ENCODE peak calls at places on chromosomes 7 and 10, in four cellular contexts. E is body of pancreas, G is adrenal gland, N is astrocyte. T is an unnamed sample.

GRCh38 chr7:1804310-1804709 is 134.2 kb downstream of the ELFN1 start:
- DNase-seq in E (no peak), G (no peak), N (no peak), T (no peak)

GRCh38 chr10:13712799-13713581 is 126.2 kb downstream of the PRPF18 start:
- DNase-seq in E (peak), G (peak), N (peak), T (peak)

GRCh38 chr7:16028651-16029050 is 342.2 kb upstream of the MEOX2 start:
- DNase-seq in E (no peak), G (no peak), N (no peak), T (peak)

GRCh38 chr10:47322300-47323061 is at the start of gene GDF2:
- DNase-seq in E (no peak), G (no peak), N (no peak), T (no peak)

GRCh38 chr7:83798489-83798888 is 149.6 kb upstream of the SEMA3E start:
- DNase-seq in E (no peak), G (no peak), N (no peak), T (no peak)

GRCh38 chr7:44073664-44074348 is 8.4 kb upstream of the PGAM2 start:
- DNase-seq in E (no peak), G (peak), N (peak), T (peak)

GRCh38 chr10:78630944-78631838 is 437.6 kb upstream of the ZMIZ1 start:
- DNase-seq in E (no peak), G (no peak), N (peak), T (no peak)

GRCh38 chr7:93160410-93160809 is 12.2 kb upstream of the SAMD9L start:
- DNase-seq in E (no peak), G (no peak), N (peak), T (no peak)

GRCh38 chr10:5624701-5625100 is 41.7 kb downstream of the ASB13 start:
- DNase-seq in E (no peak), G (no peak), N (no peak), T (no peak)

GRCh38 chr10:89269822-89270483 is 18.4 kb upstream of the LIPA start:
- DNase-seq in E (no peak), G (no peak), N (no peak), T (no peak)

GRCh38 chr7:136424058-136424457 is 444.4 kb upstream of the CHRM2 start:
- DNase-seq in E (no peak), G (no peak), N (no peak), T (no peak)

GRCh38 chr10:120327671-120328070 is 129.4 kb upstream of the PLPP4 start:
- DNase-seq in E (no peak), G (no peak), N (no peak), T (no peak)

GRCh38 chr10:99304027-99304856 is 24.9 kb upstream of the CNNM1 start:
- DNase-seq in E (peak), G (peak), N (no peak), T (no peak)

DNA sequence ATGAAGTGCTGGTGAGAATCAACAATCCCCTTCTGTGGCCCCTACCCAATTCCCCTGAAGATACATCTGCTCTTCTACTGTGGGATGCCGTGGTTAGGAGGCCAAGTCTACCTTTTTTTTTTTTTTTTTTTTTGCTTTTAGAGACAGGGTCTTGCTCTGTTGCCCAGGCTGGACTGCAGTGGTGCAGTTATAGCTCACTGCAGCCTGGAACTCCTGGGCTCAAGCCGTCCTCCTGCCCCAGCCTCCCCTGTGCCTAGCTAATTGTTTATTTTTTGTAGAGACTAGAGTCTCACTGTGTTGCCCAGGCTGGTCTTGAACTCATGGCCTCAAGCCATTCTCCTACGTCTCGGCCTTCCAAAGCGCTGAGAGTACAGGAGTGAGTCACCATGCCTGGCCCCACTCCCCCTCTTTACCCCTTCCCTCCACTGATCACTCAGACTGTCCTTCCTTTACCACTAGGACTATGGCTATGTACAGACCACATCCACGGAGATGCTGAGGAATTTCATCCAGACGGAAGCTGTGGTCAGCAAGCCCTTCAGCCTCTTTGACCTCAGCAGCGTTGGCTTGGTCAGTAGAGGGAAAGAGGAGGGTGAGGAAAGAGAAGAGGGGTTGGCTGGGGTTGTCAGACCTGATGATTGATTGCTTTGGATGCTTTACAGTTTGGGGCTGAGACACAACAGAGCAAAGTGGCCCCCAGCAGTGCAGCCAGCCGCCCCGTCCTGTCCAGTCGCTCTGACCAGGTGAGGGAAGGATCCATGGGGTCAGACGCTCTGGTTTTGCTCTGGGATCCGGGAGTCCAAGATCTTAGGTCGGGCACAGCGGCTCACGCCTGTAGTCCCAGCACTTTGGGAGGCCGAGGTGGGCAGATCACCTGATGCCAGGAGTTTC is 1.8 kb downstream of the AP4M1 start:
- DNase-seq in E (no peak), G (no peak), N (peak), T (peak)
- H3K4me3 ChIP-seq in E (no peak), G (no peak), N (peak), T (no peak)

GRCh38 chr7:20741801-20742200 is 44.9 kb downstream of the SP8 start:
- DNase-seq in E (no peak), G (no peak), N (no peak), T (no peak)

GRCh38 chr7:20748853-20749252 is 37.8 kb downstream of the SP8 start:
- DNase-seq in E (no peak), G (no peak), N (no peak), T (no peak)

GRCh38 chr7:20745716-20746115 is 41.0 kb downstream of the SP8 start:
- DNase-seq in E (no peak), G (no peak), N (no peak), T (no peak)

GRCh38 chr7:20742913-20743312 is 43.8 kb downstream of the SP8 start:
- DNase-seq in E (no peak), G (no peak), N (no peak), T (no peak)

DNA sequence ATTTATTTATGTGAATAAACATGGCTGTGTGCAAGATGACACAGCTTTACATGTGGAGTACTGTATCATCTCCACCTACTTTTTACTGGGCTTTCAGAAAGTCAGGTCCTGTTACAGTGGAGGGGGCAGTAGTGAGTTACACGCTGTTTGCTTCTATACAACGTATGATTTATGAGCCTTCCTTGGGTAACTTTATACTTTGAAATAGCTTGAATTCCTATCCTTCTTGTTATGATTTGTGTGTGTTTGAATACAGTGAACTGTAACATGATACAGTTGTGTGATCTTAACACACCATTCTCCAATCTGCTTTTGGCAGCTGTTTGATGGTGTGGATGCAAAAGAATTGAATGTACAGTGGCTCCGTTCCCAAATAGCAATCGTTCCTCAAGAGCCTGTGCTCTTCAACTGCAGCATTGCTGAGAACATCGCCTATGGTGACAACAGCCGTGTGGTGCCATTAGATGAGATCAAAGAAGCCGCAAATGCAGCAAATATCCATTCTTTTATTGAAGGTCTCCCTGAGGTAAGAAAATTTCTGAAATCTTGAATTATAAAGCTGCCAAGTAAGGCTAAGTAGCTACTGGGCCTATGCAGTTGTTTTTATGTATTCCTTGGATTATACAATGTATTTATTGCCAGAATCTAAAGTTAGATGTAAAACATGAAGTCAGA is 41.6 kb downstream of the SP8 start:
- DNase-seq in E (no peak), G (no peak), N (peak), T (no peak)
- TF ChIP-seq CTCF in E (no peak), G (no peak), N (no peak), T (no peak)

GRCh38 chr10:114175667-114176066 is 1.7 kb upstream of the CCDC186 start:
- DNase-seq in E (no peak), G (no peak), N (no peak), T (no peak)

GRCh38 chr10:114172776-114173555 is 1.0 kb downstream of the CCDC186 start:
- DNase-seq in E (no peak), G (no peak), N (no peak), T (no peak)

GRCh38 chr10:114174462-114175190 is 623 bp upstream of the CCDC186 start:
- DNase-seq in E (peak), G (peak), N (peak), T (peak)

GRCh38 chr10:114173680-114174461 is at the start of gene CCDC186:
- DNase-seq in E (peak), G (peak), N (peak), T (peak)

GRCh38 chr10:114172241-114172640 is 1.8 kb downstream of the CCDC186 start:
- DNase-seq in E (no peak), G (no peak), N (peak), T (peak)
- H3K4me3 ChIP-seq in E (peak), G (no peak), N (peak), T (peak)

DNA sequence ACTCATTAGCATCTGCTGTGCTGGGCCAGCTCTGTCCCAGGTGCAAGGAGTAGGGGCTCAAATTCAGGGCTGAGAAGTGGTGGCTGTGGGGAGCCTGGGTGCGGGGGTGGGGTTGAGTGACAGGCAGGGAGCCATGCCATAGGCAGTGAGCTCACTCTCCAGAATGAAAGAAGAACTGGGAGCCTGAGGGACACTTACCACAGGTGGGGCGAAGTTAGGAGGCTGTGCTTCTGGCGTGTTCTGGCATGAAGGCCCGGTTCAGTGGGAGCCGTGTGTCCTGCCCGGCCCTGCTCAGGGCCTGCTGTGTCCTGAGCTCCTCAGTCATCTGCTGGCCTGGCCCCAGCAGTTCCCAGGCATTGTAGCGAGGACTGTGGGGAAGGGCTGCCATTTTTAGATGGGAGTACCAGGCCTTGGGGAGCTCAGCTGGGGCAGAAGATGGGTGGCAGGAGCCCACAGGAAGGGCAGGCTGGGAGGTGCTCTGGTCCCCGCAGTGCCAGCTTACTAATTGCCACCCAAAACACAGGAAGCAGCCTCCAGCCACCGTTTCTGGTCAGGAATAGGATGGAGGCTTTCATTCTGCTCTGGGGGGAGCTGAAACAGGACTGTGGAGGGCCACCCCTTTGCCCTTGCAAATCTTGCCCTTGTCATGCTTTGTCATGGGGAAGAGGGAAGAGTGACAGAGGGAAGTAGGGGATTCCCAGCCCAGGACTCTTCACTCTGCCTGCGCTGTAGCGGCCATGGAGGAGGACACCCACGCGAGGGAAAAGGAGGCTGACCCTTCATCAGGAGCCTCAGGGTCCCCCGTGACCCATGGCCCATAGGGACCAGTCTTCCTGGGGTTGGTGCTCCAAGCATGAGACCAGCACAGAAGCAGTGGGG is 62.2 kb downstream of the MKI67 start:
- DNase-seq in E (no peak), G (no peak), N (no peak), T (no peak)
- TF ChIP-seq CTCF in E (no peak), G (no peak), N (no peak), T (no peak)

GRCh38 chr10:603745-604144 is 85.7 kb downstream of the DIP2C start:
- DNase-seq in E (no peak), G (no peak), N (no peak), T (no peak)
- H3K4me3 ChIP-seq in E (no peak), G (no peak), N (no peak), T (no peak)

DNA sequence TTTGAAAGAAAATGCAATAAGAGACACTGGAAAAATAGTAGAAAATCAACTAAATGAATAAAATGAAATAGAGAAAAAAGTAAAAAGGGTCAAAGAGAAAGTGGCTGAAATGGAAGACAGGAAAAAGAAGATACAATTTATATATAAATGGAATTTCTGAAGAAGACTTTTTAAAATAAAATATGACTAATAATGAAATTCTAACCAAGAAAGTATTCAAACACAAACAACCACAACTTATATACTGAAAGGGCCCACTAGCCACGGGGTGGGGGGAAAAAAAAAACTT is 232.1 kb downstream of the IMMP2L start:
- DNase-seq in E (no peak), G (no peak), N (no peak), T (no peak)
- TF ChIP-seq CTCF in E (no peak), G (no peak), N (no peak), T (no peak)

GRCh38 chr7:124915242-124915641 is 14.4 kb downstream of the POT1 start:
- DNase-seq in E (no peak), G (no peak), N (no peak), T (no peak)
- H3K4me3 ChIP-seq in E (no peak), G (no peak), N (no peak), T (no peak)

GRCh38 chr10:84213076-84213475 is 12.3 kb downstream of the LRIT2 start:
- DNase-seq in E (no peak), G (no peak), N (no peak), T (no peak)

GRCh38 chr10:84216834-84217233 is 8.5 kb downstream of the LRIT2 start:
- DNase-seq in E (no peak), G (no peak), N (no peak), T (no peak)

GRCh38 chr10:84214046-84214572 is 11.2 kb downstream of the LRIT2 start:
- DNase-seq in E (no peak), G (peak), N (no peak), T (no peak)

GRCh38 chr10:84212015-84212414 is 13.3 kb downstream of the LRIT2 start:
- DNase-seq in E (no peak), G (no peak), N (no peak), T (no peak)

DNA sequence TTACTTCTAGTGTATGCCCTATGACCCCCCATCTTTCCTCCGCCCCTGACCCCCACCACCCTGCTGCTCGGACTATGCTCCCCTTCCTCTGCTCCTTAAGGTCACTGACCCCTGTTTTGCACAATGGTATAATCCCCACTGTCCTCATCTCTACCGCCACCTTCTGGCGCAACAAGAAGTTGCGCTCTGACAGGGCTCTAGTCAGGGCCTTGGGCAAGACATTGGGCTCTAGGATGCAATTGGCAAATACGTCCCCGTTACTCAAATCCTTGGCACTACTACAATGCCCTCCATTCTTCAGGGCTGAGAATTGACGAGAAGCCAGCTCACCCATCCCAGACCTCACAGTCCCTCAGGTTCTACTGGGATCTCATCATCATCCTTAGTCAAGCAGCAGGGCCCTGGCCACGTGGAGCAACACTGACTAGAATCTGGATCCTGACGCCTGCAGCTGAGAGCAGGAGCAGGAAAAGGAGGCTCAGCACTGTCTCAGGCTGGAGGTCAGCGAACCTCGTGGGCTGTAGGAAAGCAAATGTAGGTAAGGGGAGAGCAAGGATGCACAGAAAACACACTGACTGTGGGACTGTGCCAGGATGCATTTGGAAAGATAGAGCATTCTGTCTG is 10.6 kb downstream of the LRIT2 start:
- DNase-seq in E (no peak), G (peak), N (no peak), T (no peak)
- TF ChIP-seq CTCF in E (peak), G (peak), N (no peak), T (peak)

GRCh38 chr10:70364001-70364771 is 18.2 kb downstream of the LRRC20 start:
- DNase-seq in E (peak), G (peak), N (peak), T (peak)
- H3K4me3 ChIP-seq in E (no peak), G (no peak), N (no peak), T (peak)

T was measured in fibroblast of pulmonary artery.